ENCODE peak calls at places on chromosomes 12 and 14, in five cellular contexts. R, L, W, B and G are unnamed samples.

GRCh38 chr14:100359881-100360280 is 36.7 kb downstream of the SLC25A47 start:
- DNase-seq in R (no peak), L (no peak), W (no peak), B (no peak), G (no peak)

GRCh38 chr12:53102883-53103807 is at the start of gene SOAT2:
- DNase-seq in R (no peak), L (no peak), W (no peak), B (no peak), G (no peak)

GRCh38 chr14:104150201-104151027 is 12.0 kb downstream of the KIF26A start:
- DNase-seq in R (peak; percentile 40), L (no peak), W (no peak), B (no peak), G (peak; percentile 76)

GRCh38 chr12:91746976-91747375 is 398.7 kb downstream of the BTG1 start:
- DNase-seq in R (peak; percentile 4), L (no peak), W (no peak), B (no peak), G (no peak)

GRCh38 chr12:120190985-120191480 is 3.5 kb downstream of the GCN1 start:
- DNase-seq in R (no peak), L (no peak), W (no peak), B (no peak), G (no peak)

GRCh38 chr12:67634167-67634793 is 14.3 kb upstream of the DYRK2 start:
- DNase-seq in R (no peak), L (no peak), W (no peak), B (no peak), G (no peak)

GRCh38 chr12:114450511-114451300 is 44.8 kb upstream of the TBX5 start:
- DNase-seq in R (no peak), L (no peak), W (no peak), B (no peak), G (no peak)

GRCh38 chr12:47797432-47797831 is 22.3 kb downstream of the HDAC7 start:
- DNase-seq in R (peak; percentile 55), L (peak; percentile 87), W (no peak), B (no peak), G (no peak)

GRCh38 chr12:76569685-76570604 is 10.4 kb upstream of the OSBPL8 start:
- DNase-seq in R (no peak), L (no peak), W (no peak), B (no peak), G (no peak)

GRCh38 chr14:105529506-105530445 is 3.4 kb downstream of the TMEM121 start:
- DNase-seq in R (no peak), L (no peak), W (no peak), B (no peak), G (no peak)

GRCh38 chr12:79298511-79298910 is 392.3 kb downstream of the PAWR start:
- DNase-seq in R (peak; percentile 42), L (no peak), W (no peak), B (no peak), G (no peak)

GRCh38 chr12:98754095-98754494 is 109.0 kb downstream of the APAF1 start:
- DNase-seq in R (peak; percentile 86), L (peak; percentile 52), W (no peak), B (no peak), G (peak; percentile 60)

GRCh38 chr12:56248711-56249110 is 9.5 kb downstream of the ANKRD52 start:
- DNase-seq in R (no peak), L (no peak), W (no peak), B (no peak), G (no peak)

GRCh38 chr12:45725631-45726593 is 3.6 kb upstream of the ARID2 start:
- DNase-seq in R (peak; percentile 53), L (no peak), W (no peak), B (no peak), G (peak; percentile 22)

GRCh38 chr12:56084958-56085543 is 5.1 kb downstream of the ERBB3 start:
- DNase-seq in R (peak; percentile 53), L (no peak), W (no peak), B (no peak), G (no peak)

GRCh38 chr12:100913872-100914600 is 119.5 kb downstream of the ANO4 start:
- DNase-seq in R (no peak), L (no peak), W (no peak), B (no peak), G (no peak)

GRCh38 chr14:93317836-93318807 is 14.7 kb downstream of the BTBD7 start:
- DNase-seq in R (peak; percentile 82), L (no peak), W (no peak), B (no peak), G (peak; percentile 39)

GRCh38 chr12:113242018-113242418 is 20.8 kb downstream of the TPCN1 start:
- DNase-seq in R (no peak), L (no peak), W (no peak), B (no peak), G (no peak)

GRCh38 chr14:99706121-99706900 is 22.2 kb downstream of the CYP46A1 start:
- DNase-seq in R (no peak), L (no peak), W (no peak), B (no peak), G (no peak)

GRCh38 chr12:107775093-107775721 is 703 bp downstream of the ASCL4 start:
- DNase-seq in R (no peak), L (no peak), W (no peak), B (no peak), G (no peak)

GRCh38 chr14:65496178-65496993 is 83.9 kb downstream of the FUT8 start:
- DNase-seq in R (peak; percentile 24), L (no peak), W (no peak), B (no peak), G (no peak)

GRCh38 chr14:22456986-22457594 is 131.9 kb downstream of the DAD1 start:
- DNase-seq in R (no peak), L (no peak), W (no peak), B (no peak), G (no peak)

GRCh38 chr12:76020281-76020680 is 11.3 kb downstream of the PHLDA1 start:
- DNase-seq in R (peak; percentile 84), L (no peak), W (no peak), B (no peak), G (no peak)

GRCh38 chr14:29227631-29228030 is 461.0 kb downstream of the FOXG1 start:
- DNase-seq in R (no peak), L (no peak), W (no peak), B (no peak), G (no peak)

GRCh38 chr14:53151523-53151866 is 1.6 kb downstream of the DDHD1 start:
- DNase-seq in R (no peak), L (no peak), W (no peak), B (no peak), G (no peak)

GRCh38 chr14:53151867-53152626 is 1.1 kb downstream of the DDHD1 start:
- DNase-seq in R (peak; percentile 68), L (peak; percentile 40), W (peak; percentile 25), B (peak; percentile 35), G (peak; percentile 50)

GRCh38 chr14:53148612-53149202 is 4.4 kb downstream of the DDHD1 start:
- DNase-seq in R (no peak), L (no peak), W (no peak), B (no peak), G (no peak)

GRCh38 chr14:53147893-53148292 is 5.2 kb downstream of the DDHD1 start:
- DNase-seq in R (no peak), L (no peak), W (no peak), B (no peak), G (no peak)

DNA sequence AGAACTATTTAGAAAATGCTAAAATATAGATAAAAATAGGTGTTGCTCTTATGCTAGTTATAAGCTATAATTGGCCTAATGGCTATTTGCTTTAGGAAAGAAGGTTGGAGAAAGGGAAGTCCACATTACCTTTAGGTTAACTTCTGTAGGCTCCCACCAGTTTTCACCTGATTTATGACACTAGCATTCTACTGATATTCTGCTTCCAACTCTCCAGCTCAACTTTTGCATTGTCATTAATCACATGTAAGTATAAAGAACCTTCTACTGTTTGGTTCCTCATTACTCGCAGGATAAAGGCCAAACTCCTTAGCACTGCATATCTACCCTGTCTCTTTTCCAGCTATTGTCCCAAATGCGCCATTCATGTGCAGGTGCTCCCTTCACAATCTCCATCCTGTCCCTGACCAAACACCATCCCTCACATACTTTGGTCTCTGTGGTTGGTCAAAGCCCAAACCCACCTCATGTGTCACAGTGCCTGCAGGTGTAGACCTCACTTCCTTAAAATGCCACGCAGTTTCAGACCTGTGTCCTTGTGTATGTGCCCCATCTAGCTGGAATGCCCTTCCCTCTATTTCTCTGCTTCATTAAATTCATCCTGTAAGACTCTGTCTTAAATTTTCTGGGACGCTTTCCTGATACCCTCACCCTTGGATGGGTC is 3.3 kb downstream of the DDHD1 start:
- DNase-seq in R (no peak), L (no peak), W (no peak), B (no peak), G (no peak)
- TF ChIP-seq POLR2A in R (no peak), L (no peak), W (no peak), B (no peak), G (no peak)

GRCh38 chr12:131075194-131075593 is 121.5 kb downstream of the ADGRD1 start:
- DNase-seq in R (no peak), L (no peak), W (no peak), B (peak; percentile 2), G (no peak)

GRCh38 chr12:131075611-131076010 is 121.9 kb downstream of the ADGRD1 start:
- DNase-seq in R (no peak), L (no peak), W (no peak), B (peak; percentile 4), G (no peak)

GRCh38 chr12:131076277-131076676 is 122.6 kb downstream of the ADGRD1 start:
- DNase-seq in R (no peak), L (no peak), W (no peak), B (peak; percentile 4), G (no peak)

GRCh38 chr12:131074221-131075083 is 120.7 kb downstream of the ADGRD1 start:
- DNase-seq in R (no peak), L (no peak), W (peak; percentile 47), B (peak; percentile 9), G (no peak)

GRCh38 chr12:131072446-131073230 is 118.9 kb downstream of the ADGRD1 start:
- DNase-seq in R (no peak), L (no peak), W (no peak), B (peak; percentile 2), G (no peak)
- TF ChIP-seq POLR2A in R (no peak), L (no peak), W (no peak), B (no peak), G (no peak)

GRCh38 chr14:20687362-20688166 is 1.0 kb upstream of the ANG start:
- DNase-seq in R (peak; percentile 76), L (no peak), W (no peak), B (no peak), G (no peak)
- TF ChIP-seq POLR2A in R (no peak), L (no peak), W (no peak), B (no peak), G (no peak)

DNA sequence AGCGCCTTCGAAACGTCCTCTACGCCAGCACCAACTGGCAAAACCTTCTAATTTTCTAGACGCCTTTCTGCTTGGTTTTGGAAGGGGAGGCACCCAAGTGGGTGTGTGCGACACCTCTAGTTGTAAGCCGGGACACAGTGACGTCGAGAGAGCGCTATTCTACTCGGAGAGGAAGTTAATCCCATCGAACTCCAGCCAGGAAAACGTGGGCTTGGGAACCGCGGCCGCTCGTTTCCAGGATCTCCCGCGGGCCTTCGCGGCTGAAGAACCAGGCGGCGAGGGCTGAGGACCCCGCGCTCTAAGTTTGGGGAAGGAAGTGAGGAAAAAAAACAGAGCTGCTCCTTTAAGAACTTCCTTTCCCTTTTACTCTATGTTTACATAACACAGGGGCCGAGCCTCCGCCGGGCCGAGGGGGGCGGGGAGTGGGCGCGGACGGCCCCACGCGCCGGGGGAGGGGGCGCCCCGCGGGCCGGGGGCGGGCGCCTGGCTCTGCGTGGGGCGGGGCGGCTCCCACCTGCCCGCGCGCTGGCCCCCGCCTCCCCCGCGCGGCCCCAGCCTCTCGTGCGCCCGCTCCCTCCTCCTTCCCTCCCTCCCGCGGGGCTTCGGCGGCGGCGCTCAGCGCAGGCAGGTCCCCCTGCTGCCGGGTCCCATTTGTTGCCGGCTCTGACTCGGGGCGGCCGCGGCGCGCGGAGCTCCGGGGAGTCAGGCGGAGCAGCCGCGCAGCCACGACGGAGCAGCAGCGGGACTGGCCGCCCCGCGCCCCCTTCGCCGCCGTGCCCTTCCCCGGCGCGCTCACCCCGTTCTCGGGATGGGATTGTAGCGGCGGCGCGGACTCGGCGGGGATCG is at the start of gene PELI2:
- DNase-seq in R (peak; percentile 65), L (peak; percentile 34), W (peak; percentile 66), B (peak; percentile 89), G (peak; percentile 28)
- TF ChIP-seq POLR2A in R (peak; percentile 31), L (no peak), W (no peak), B (peak; percentile 92), G (no peak)